ENCODE peak calls at places on chromosome 12, in seven cellular contexts. N, R, O, U, X, J and C are unnamed samples.

GRCh38 chr12:128687851-128688250 is 135.9 kb downstream of the SLC15A4 start:
- DNase-seq in N (no peak), X (no peak), J (no peak), U (no peak), O (no peak), R (no peak), C (no peak)

GRCh38 chr12:115697341-115697740 is 580.2 kb downstream of the MED13L start:
- DNase-seq in X (no peak), U (no peak), R (no peak), N (no peak), J (no peak), O (no peak), C (no peak)

GRCh38 chr12:70449074-70449757 is 83.1 kb downstream of the KCNMB4 start:
- DNase-seq in X (peak; percentile 63), N (no peak), R (no peak), U (no peak), J (no peak), O (no peak), C (no peak)

GRCh38 chr12:50387972-50388478 is 8.4 kb downstream of the FAM186A start:
- DNase-seq in U (no peak), N (no peak), R (no peak), X (no peak), J (no peak), O (no peak), C (no peak)

GRCh38 chr12:46383654-46384450 is 11.3 kb upstream of the SLC38A2 start:
- DNase-seq in R (peak; percentile 97), J (peak; percentile 95), U (peak; percentile 90), O (peak; percentile 97), X (peak; percentile 86), N (peak; percentile 92), C (peak; percentile 93)

GRCh38 chr12:1608783-1609119 is 14.4 kb upstream of the FBXL14 start:
- DNase-seq in R (no peak), X (no peak), U (no peak), J (no peak), N (no peak), O (no peak), C (no peak)

GRCh38 chr12:25529738-25530137 is 23.3 kb downstream of the LMNTD1 start:
- DNase-seq in R (no peak), X (peak; percentile 43), J (no peak), U (no peak), N (no peak), O (no peak), C (no peak)

GRCh38 chr12:90036641-90037040 is 328.0 kb upstream of the ATP2B1 start:
- DNase-seq in X (peak; percentile 67), J (no peak), U (no peak), N (no peak), R (no peak), O (no peak), C (no peak)

GRCh38 chr12:76864791-76865400 is 13.9 kb downstream of the CSRP2 start:
- DNase-seq in R (no peak), O (no peak), N (no peak), U (no peak), J (no peak), X (no peak), C (no peak)

GRCh38 chr12:71460850-71461609 is 21.4 kb downstream of the LGR5 start:
- DNase-seq in X (no peak), N (no peak), U (no peak), R (no peak), O (no peak), J (no peak), C (no peak)

GRCh38 chr12:27751386-27752047 is 28.5 kb upstream of the KLHL42 start:
- DNase-seq in N (peak; percentile 86), X (peak; percentile 88), U (peak; percentile 83), R (no peak), J (no peak), O (no peak), C (peak; percentile 69)

GRCh38 chr12:113727651-113728061 is 238.5 kb downstream of the RBM19 start:
- DNase-seq in U (no peak), R (no peak), J (no peak), O (no peak), N (no peak), X (peak; percentile 22), C (no peak)

GRCh38 chr12:76556373-76556772 is 3.2 kb downstream of the OSBPL8 start:
- DNase-seq in X (no peak), O (no peak), N (no peak), U (no peak), R (no peak), J (no peak), C (no peak)

GRCh38 chr12:3022411-3022810 is 54.8 kb upstream of the TSPAN9 start:
- DNase-seq in X (no peak), O (peak; percentile 16), U (no peak), J (no peak), N (no peak), R (no peak), C (no peak)

GRCh38 chr12:3020850-3021435 is 56.2 kb upstream of the TSPAN9 start:
- DNase-seq in O (peak; percentile 26), N (no peak), U (no peak), X (no peak), J (no peak), R (no peak), C (peak; percentile 57)

GRCh38 chr12:3018284-3019004 is 58.7 kb upstream of the TSPAN9 start:
- DNase-seq in N (no peak), R (no peak), O (peak; percentile 15), X (no peak), J (no peak), U (no peak), C (no peak)

GRCh38 chr12:3019005-3019680 is 58.0 kb upstream of the TSPAN9 start:
- DNase-seq in J (no peak), U (no peak), O (peak; percentile 15), R (no peak), N (no peak), X (no peak), C (peak; percentile 67)

DNA sequence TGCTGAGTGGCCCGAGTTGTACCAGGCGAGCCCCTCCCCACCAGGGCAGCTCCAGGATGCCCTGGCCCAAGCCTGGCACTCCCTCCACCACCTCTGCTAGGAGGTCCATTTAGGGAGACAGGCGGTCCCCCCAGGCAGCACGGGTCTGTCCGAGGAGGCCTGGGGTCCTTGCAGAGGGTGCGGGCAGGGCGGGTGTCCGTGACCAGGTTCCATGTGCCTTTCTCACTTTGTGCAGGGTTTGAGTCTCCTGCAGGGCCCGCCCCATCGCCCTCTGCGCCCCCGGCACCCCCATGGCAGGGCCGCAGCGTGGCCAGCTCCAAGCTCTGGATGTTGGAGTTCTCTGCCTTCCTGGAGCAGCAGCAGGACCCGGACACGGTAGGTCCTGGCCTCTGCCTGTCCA is 56.8 kb upstream of the TSPAN9 start:
- DNase-seq in N (no peak), X (no peak), J (no peak), O (peak; percentile 12), U (no peak), R (no peak), C (peak; percentile 67)
- H3K36me3 ChIP-seq in N (no peaks in the 10 kb centered on the region), X (peaks cover 7% of the 10 kb centered on the region), J (peaks cover 23% of the 10 kb centered on the region), O (peaks cover 7% of the 10 kb centered on the region), U (peaks cover 7% of the 10 kb centered on the region), R (peaks cover 9% of the 10 kb centered on the region), C (peaks cover 54% of the 10 kb centered on the region)

GRCh38 chr12:6237830-6238229 is 37.6 kb downstream of the CD9 start:
- DNase-seq in O (no peak), N (no peak), X (no peak), R (no peak), U (no peak), J (no peak), C (no peak)

GRCh38 chr12:6241495-6241894 is 41.3 kb downstream of the CD9 start:
- DNase-seq in R (no peak), U (peak; percentile 69), N (peak; percentile 84), X (no peak), J (peak; percentile 78), O (peak; percentile 84), C (no peak)

GRCh38 chr12:6235906-6236640 is 35.9 kb downstream of the CD9 start:
- DNase-seq in N (peak; percentile 29), R (no peak), U (no peak), J (no peak), X (no peak), O (no peak), C (no peak)

GRCh38 chr12:6236641-6236940 is 36.4 kb downstream of the CD9 start:
- DNase-seq in X (no peak), O (no peak), R (no peak), U (no peak), J (no peak), N (no peak), C (no peak)

GRCh38 chr12:6238875-6239274 is 38.7 kb downstream of the CD9 start:
- DNase-seq in N (no peak), U (no peak), J (no peak), R (no peak), O (no peak), X (no peak), C (no peak)
- H3K4me1 ChIP-seq in N (peaks cover 12% of the 10 kb centered on the region), U (peaks cover 10% of the 10 kb centered on the region), J (peaks cover 35% of the 10 kb centered on the region), R (peaks cover 23% of the 10 kb centered on the region), O (peaks cover 32% of the 10 kb centered on the region), X (no peaks in the 10 kb centered on the region), C (no peaks in the 10 kb centered on the region)

GRCh38 chr12:132538336-132539015 is 48.5 kb downstream of the FBRSL1 start:
- DNase-seq in N (no peak), J (no peak), U (no peak), X (no peak), R (no peak), O (no peak), C (no peak)

GRCh38 chr12:132537836-132538235 is 47.9 kb downstream of the FBRSL1 start:
- DNase-seq in R (no peak), X (no peak), O (no peak), U (no peak), N (no peak), J (no peak), C (no peak)

GRCh38 chr12:132535046-132535445 is 45.1 kb downstream of the FBRSL1 start:
- DNase-seq in X (no peak), J (no peak), U (no peak), R (no peak), N (no peak), O (no peak), C (no peak)

GRCh38 chr12:132536102-132536876 is 46.3 kb downstream of the FBRSL1 start:
- DNase-seq in R (no peak), U (no peak), O (no peak), J (no peak), X (no peak), N (no peak), C (no peak)

GRCh38 chr12:132537049-132537448 is 47.1 kb downstream of the FBRSL1 start:
- DNase-seq in N (no peak), J (no peak), O (no peak), R (no peak), X (no peak), U (no peak), C (no peak)
- H3K9me3 ChIP-seq in N (no peaks in the 10 kb centered on the region), J (no peaks in the 10 kb centered on the region), O (no peaks in the 10 kb centered on the region), R (no peaks in the 10 kb centered on the region), X (peaks cover 8% of the 10 kb centered on the region), U (no peaks in the 10 kb centered on the region), C (no peaks in the 10 kb centered on the region)

DNA sequence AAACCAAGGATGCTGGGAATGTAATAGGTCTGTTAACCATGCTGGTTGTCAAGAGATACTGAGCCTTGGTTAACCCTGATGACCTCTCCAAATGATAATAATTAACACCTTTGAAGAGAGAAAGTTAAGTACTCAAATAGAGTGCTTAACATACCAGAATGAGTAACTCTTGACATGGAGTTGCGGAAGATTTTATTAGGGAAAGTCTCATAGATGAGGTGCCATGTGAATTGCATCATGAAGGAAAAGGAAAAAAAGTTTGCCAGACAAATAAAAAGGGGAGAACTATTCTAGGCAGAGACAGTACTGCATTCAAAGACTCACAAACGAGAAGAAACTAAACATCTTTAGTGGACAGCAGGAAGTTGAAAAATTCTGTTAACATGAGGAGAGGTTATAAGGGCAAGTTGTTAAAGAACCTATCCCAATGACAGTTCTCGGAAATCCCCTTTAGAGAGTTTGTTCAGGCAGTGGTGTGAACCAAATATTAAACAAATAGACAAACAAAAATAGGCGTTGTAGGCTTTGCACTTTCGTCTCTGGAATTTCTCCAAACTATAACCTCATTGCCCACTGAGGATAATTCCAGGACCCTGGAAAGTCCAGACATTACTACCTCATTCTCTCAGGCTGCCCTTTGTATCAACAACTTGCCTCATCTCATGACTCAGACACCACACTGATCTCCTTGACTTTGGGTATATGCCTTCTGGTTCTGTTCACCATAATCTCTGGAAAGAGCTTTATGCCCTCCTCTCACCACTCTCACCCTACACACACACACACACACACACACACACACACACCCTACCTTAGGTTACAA is 435.0 kb downstream of the GXYLT1 start:
- DNase-seq in J (no peak), R (no peak), N (no peak), X (peak; percentile 1), U (no peak), O (no peak), C (no peak)
- H3K36me3 ChIP-seq in J (no peaks in the 10 kb centered on the region), R (no peaks in the 10 kb centered on the region), N (no peaks in the 10 kb centered on the region), X (no peaks in the 10 kb centered on the region), U (no peaks in the 10 kb centered on the region), O (no peaks in the 10 kb centered on the region), C (no peaks in the 10 kb centered on the region)